ENCODE peak calls at places on chromosomes 2 and 18, in ten cellular contexts. C is OCI-M1; U is NT2/D1; D is effector memory CD8-positive, alpha-beta T cell; Z is effector memory CD4-positive, alpha-beta T cell; W is stimulated activated CD4-positive, alpha-beta T cell treated with anti-CD3 and anti-CD28 coated beads, Interleukin-12 subunit alpha, Interleukin-12 subunit beta, amount 100 ng/mL, for 24 hours; X is SK-N-DZ; H is GM12891; E is NCI-H1092; I is astrocyte. V is an unnamed sample.

GRCh38 chr2:230793573-230794359 is 71.0 kb upstream of the ITM2C start:
- DNase-seq in C (no peak), U (no peak), D (peak; percentile 57), Z (peak; percentile 51), W (peak; percentile 44), X (no peak), H (no peak), E (no peak), I (peak; percentile 100), V (peak; percentile 75)

GRCh38 chr18:13219576-13219975 is 1.0 kb downstream of the LDLRAD4 start:
- DNase-seq in C (no peak), U (no peak), D (no peak), Z (no peak), W (no peak), X (no peak), H (no peak), E (no peak), I (no peak), V (no peak)

GRCh38 chr2:197847666-197848401 is 43.4 kb downstream of the PLCL1 start:
- DNase-seq in C (no peak), U (no peak), D (no peak), Z (no peak), W (no peak), X (no peak), H (no peak), E (no peak), I (peak; percentile 6), V (no peak)

GRCh38 chr2:239113592-239113991 is 265.7 kb downstream of the TWIST2 start:
- DNase-seq in C (no peak), U (no peak), D (no peak), Z (no peak), W (no peak), X (no peak), H (no peak), E (no peak), I (no peak), V (no peak)

GRCh38 chr2:85251070-85251616 is 76.6 kb downstream of the TGOLN2 start:
- DNase-seq in C (no peak), U (no peak), D (no peak), Z (no peak), W (no peak), X (no peak), H (no peak), E (no peak), I (no peak), V (no peak)

GRCh38 chr18:50716902-50717301 is 102.9 kb downstream of the MRO start:
- DNase-seq in C (no peak), U (no peak), D (no peak), Z (no peak), W (no peak), X (no peak), H (no peak), E (no peak), I (no peak), V (no peak)

GRCh38 chr2:85707304-85707703 is 13.1 kb downstream of the GNLY start:
- DNase-seq in C (peak; percentile 91), U (peak; percentile 78), D (peak; percentile 77), Z (peak; percentile 24), W (no peak), X (peak; percentile 79), H (peak; percentile 57), E (peak; percentile 50), I (peak; percentile 78), V (peak; percentile 79)

GRCh38 chr2:71833855-71834554 is 313.7 kb downstream of the CYP26B1 start:
- DNase-seq in C (no peak), U (no peak), D (no peak), Z (no peak), W (no peak), X (no peak), H (no peak), E (no peak), I (no peak), V (peak; percentile 44)

GRCh38 chr2:79717364-79718007 is 204.6 kb downstream of the CTNNA2 start:
- DNase-seq in C (peak; percentile 47), U (peak; percentile 27), D (no peak), Z (no peak), W (no peak), X (no peak), H (no peak), E (no peak), I (peak; percentile 99), V (peak; percentile 11)

GRCh38 chr2:112159454-112159921 is 21.3 kb downstream of the FBLN7 start:
- DNase-seq in C (no peak), U (no peak), D (no peak), Z (no peak), W (no peak), X (no peak), H (no peak), E (no peak), I (no peak), V (no peak)

GRCh38 chr2:69026638-69027037 is 13.7 kb downstream of the ANTXR1 start:
- DNase-seq in C (no peak), U (no peak), D (no peak), Z (no peak), W (no peak), X (no peak), H (no peak), E (no peak), I (no peak), V (no peak)

GRCh38 chr18:39448942-39449341 is 1883.3 kb upstream of the CELF4 start:
- DNase-seq in C (no peak), U (no peak), D (no peak), Z (no peak), W (no peak), X (no peak), H (no peak), E (no peak), I (no peak), V (no peak)

GRCh38 chr2:118222643-118223486 is 134.6 kb downstream of the INSIG2 start:
- DNase-seq in C (no peak), U (no peak), D (no peak), Z (no peak), W (no peak), X (no peak), H (no peak), E (no peak), I (no peak), V (no peak)

GRCh38 chr2:70035344-70035844 is 51.9 kb upstream of the PCBP1 start:
- DNase-seq in C (no peak), U (no peak), D (no peak), Z (no peak), W (no peak), X (no peak), H (no peak), E (no peak), I (peak; percentile 61), V (no peak)

GRCh38 chr2:236400594-236401360 is 136.6 kb upstream of the ASB18 start:
- DNase-seq in C (no peak), U (no peak), D (no peak), Z (no peak), W (no peak), X (no peak), H (no peak), E (no peak), I (no peak), V (no peak)

GRCh38 chr2:19114754-19115231 is 243.6 kb downstream of the OSR1 start:
- DNase-seq in C (no peak), U (no peak), D (no peak), Z (no peak), W (no peak), X (no peak), H (no peak), E (no peak), I (peak; percentile 76), V (no peak)

V was measured in gastrocnemius medialis.